ENCODE peak calls at places on chromosomes 5 and 9, in six cellular contexts. V is colonic mucosa, K is fibroblast of lung, E is WTC11, O is sigmoid colon, G is PC-9. Q is an unnamed sample.
A peak's percentile ranks its signal among the peaks of the same experiment; 100 is the strongest.

GRCh38 chr5:140569197-140569596 is 4.6 kb downstream of the SLC35A4 start:
- DNase-seq in K (no peak), V (no peak), O (peak; percentile 55), E (no peak), G (no peak), Q (no peak)

GRCh38 chr9:99730063-99730462 is 91.6 kb upstream of the NR4A3 start:
- DNase-seq in G (no peak), E (no peak), O (no peak), V (no peak), K (no peak), Q (no peak)

GRCh38 chr5:166509085-166509484 is 1782.4 kb upstream of the WWC1 start:
- DNase-seq in E (peak; percentile 13), V (no peak), G (no peak), O (no peak), K (peak; percentile 3), Q (no peak)

GRCh38 chr9:131627846-131628820 is 82.8 kb downstream of the PRRT1B start:
- DNase-seq in G (no peak), O (no peak), V (peak; percentile 95), E (no peak), K (peak; percentile 68), Q (peak; percentile 73)

GRCh38 chr9:131264231-131264630 is 12.1 kb downstream of the FAM78A start:
- DNase-seq in O (no peak), E (no peak), K (no peak), G (no peak), V (no peak), Q (no peak)

GRCh38 chr9:72596451-72597180 is 75.2 kb downstream of the TMC1 start:
- DNase-seq in G (no peak), V (no peak), K (no peak), O (no peak), E (no peak), Q (no peak)

GRCh38 chr5:39892708-39893107 is 467.9 kb upstream of the DAB2 start:
- DNase-seq in G (no peak), V (no peak), O (no peak), K (no peak), E (no peak), Q (no peak)

GRCh38 chr5:54234304-54234938 is 76.0 kb downstream of the ARL15 start:
- DNase-seq in K (peak; percentile 81), V (no peak), O (no peak), G (no peak), E (no peak), Q (no peak)

GRCh38 chr5:131196331-131196730 is 25.6 kb downstream of the LYRM7 start:
- DNase-seq in V (no peak), K (no peak), G (no peak), O (no peak), E (no peak), Q (no peak)

GRCh38 chr9:24614070-24614469 is 68.4 kb upstream of the IZUMO3 start:
- DNase-seq in E (no peak), K (no peak), V (no peak), O (no peak), G (no peak), Q (no peak)

GRCh38 chr9:24616858-24617257 is 71.2 kb upstream of the IZUMO3 start:
- DNase-seq in O (no peak), E (no peak), K (no peak), V (no peak), G (no peak), Q (no peak)
- TF ChIP-seq CTCF in O (no peak), E (no peak), K (no peak), V (no peak), G (no peak), Q (no peak)

DNA sequence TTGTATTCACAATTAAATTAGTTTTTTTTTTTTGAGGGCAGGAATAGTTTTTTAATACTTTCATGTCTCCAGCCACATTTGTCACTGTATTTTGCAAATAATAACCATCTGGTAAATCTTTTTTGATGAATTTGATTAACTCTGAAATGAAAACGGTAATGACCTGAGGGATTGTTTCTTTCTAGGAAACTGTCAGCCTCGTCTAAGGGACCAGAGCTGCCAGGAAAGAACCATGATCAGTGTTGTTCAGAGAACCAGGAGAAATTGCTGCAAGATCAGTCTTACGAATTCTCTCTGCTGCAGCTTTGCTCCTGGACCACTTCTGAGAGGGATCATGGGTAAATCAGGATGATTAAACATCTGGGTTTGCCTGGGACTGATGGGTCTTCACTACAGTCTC is 114.5 kb upstream of the TAF11L2 start:
- DNase-seq in O (no peak), G (no peak), V (no peak), E (no peak), K (no peak), Q (no peak)
- TF ChIP-seq CTCF in O (no peak), G (no peak), V (no peak), E (no peak), K (no peak), Q (no peak)

GRCh38 chr5:93873211-93873736 is 131.9 kb upstream of the POU5F2 start:
- DNase-seq in G (no peak), O (no peak), E (no peak), V (no peak), K (no peak), Q (no peak)

GRCh38 chr5:93870649-93871048 is 129.2 kb upstream of the POU5F2 start:
- DNase-seq in E (no peak), G (no peak), O (no peak), K (no peak), V (no peak), Q (no peak)

GRCh38 chr5:93874491-93874890 is 133.1 kb upstream of the POU5F2 start:
- DNase-seq in V (no peak), O (no peak), K (no peak), E (no peak), G (no peak), Q (no peak)

GRCh38 chr5:93874080-93874479 is 132.7 kb upstream of the POU5F2 start:
- DNase-seq in V (no peak), E (no peak), K (no peak), O (no peak), G (no peak), Q (no peak)

GRCh38 chr5:93875693-93876092 is 134.3 kb upstream of the POU5F2 start:
- DNase-seq in G (no peak), E (no peak), V (no peak), O (no peak), K (no peak), Q (no peak)
- TF ChIP-seq CTCF in G (no peak), E (no peak), V (no peak), O (no peak), K (peak; percentile 43), Q (no peak)

DNA sequence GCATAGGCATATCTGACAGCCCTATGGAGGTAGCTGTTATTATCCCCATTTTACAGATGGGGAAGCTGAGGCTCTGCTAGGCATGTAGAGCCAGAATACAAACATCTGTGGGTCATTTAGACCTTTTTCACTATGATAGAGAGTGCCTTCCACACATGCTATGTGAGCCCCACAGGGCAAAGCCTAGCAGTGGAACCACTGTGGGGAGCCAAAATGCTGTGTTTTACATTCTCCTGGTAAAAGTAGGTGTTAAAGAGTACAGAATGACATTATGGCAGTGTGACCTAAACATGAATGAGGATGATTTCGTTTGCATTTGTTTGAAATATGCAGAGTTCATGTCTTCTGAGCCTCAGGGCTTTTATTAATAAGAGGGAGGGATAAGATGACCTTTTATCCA is 265.2 kb downstream of the MAST4 start:
- DNase-seq in K (no peak), V (no peak), O (no peak), G (no peak), E (no peak), Q (no peak)
- TF ChIP-seq CTCF in K (no peak), V (no peak), O (no peak), G (no peak), E (no peak), Q (no peak)

GRCh38 chr9:16181539-16181938 is 628.7 kb downstream of the CCDC171 start:
- DNase-seq in E (no peak), K (no peak), G (no peak), V (no peak), O (no peak), Q (no peak)
- TF ChIP-seq CTCF in E (no peak), K (no peak), G (no peak), V (no peak), O (no peak), Q (no peak)

GRCh38 chr9:69173891-69174644 is at the start of gene TJP2:
- DNase-seq in E (peak; percentile 77), O (peak; percentile 82), K (peak; percentile 78), V (peak; percentile 44), G (peak; percentile 65), Q (peak; percentile 37)
- TF ChIP-seq CTCF in E (no peak), O (no peak), K (no peak), V (no peak), G (no peak), Q (no peak)

GRCh38 chr5:14364576-14365472 is 216.8 kb upstream of the OTULINL start:
- DNase-seq in E (peak; percentile 84), K (no peak), O (no peak), V (peak; percentile 36), G (peak; percentile 53), Q (no peak)
- TF ChIP-seq CTCF in E (peak; percentile 71), K (peak; percentile 49), O (peak; percentile 37), V (peak; percentile 21), G (peak; percentile 67), Q (no peak)

DNA sequence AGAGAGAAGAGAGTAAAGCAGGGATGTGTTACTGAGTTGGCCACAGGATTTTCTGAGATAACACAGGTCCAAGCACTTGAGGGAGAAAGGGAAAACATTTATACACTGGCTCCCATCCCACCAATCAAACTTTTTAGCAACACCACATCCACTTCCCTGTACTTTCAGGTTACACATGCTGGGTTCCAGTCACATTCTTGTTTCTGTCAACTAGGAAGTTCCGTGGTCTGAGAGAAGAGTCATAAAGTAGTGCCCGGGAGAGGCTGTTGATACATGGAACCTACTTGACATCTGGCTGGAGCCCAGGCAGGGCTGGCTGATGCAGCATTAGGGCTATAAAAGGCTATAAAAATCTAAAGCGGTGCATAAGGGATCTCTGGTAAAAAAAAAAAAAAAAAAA is 473.9 kb upstream of the COX7C start:
- DNase-seq in O (peak; percentile 84), K (no peak), E (no peak), G (no peak), V (peak; percentile 45), Q (no peak)
- TF ChIP-seq CTCF in O (no peak), K (no peak), E (no peak), G (no peak), V (no peak), Q (no peak)

GRCh38 chr5:13833440-13833839 is 111.0 kb downstream of the DNAH5 start:
- DNase-seq in V (no peak), O (no peak), G (no peak), K (no peak), E (no peak), Q (no peak)
- TF ChIP-seq CTCF in V (no peak), O (no peak), G (no peak), K (no peak), E (no peak), Q (no peak)

Q was measured in natural killer cell.